ENCODE peak calls at places on chromosomes 3 and 15, in six cellular contexts. W is SK-N-SH, X is H1, A is K562, Y is HepG2, E is GM12878. R is an unnamed sample.

GRCh38 chr3:9721698-9722057 is 9.9 kb upstream of the BRPF1 start:
- DNase-seq in Y (no peak), E (no peak), W (no peak), X (no peak), A (no peak), R (no peak)

GRCh38 chr3:156181509-156181908 is 61.1 kb downstream of the KCNAB1 start:
- DNase-seq in A (no peak), X (no peak), W (no peak), E (no peak), Y (no peak), R (no peak)

GRCh38 chr3:141457624-141458236 is 29.1 kb upstream of the RASA2 start:
- DNase-seq in X (no peak), A (no peak), W (no peak), E (no peak), Y (peak; percentile 75), R (no peak)

GRCh38 chr3:124444075-124444474 is 286.2 kb upstream of the UMPS start:
- DNase-seq in E (no peak), X (no peak), A (no peak), W (no peak), Y (no peak), R (no peak)

GRCh38 chr3:141237701-141238521 is 6.3 kb downstream of the PXYLP1 start:
- DNase-seq in A (no peak), X (no peak), Y (no peak), E (no peak), W (no peak), R (no peak)

GRCh38 chr3:46396129-46396528 is 10.7 kb downstream of the CCR5AS start:
- DNase-seq in X (no peak), A (no peak), W (no peak), Y (no peak), E (peak; percentile 46), R (no peak)

GRCh38 chr3:45367451-45367850 is 20.9 kb upstream of the LARS2 start:
- DNase-seq in A (no peak), Y (no peak), E (no peak), W (no peak), X (no peak), R (peak; percentile 16)

GRCh38 chr3:38543602-38544001 is 47.5 kb downstream of the EXOG start:
- DNase-seq in E (no peak), X (no peak), A (no peak), Y (no peak), W (no peak), R (no peak)

GRCh38 chr3:56054827-56055226 is 413.4 kb downstream of the ERC2 start:
- DNase-seq in X (no peak), A (no peak), Y (no peak), W (no peak), E (no peak), R (no peak)

GRCh38 chr3:169460035-169460434 is 203.5 kb downstream of the MECOM start:
- DNase-seq in W (no peak), X (no peak), E (no peak), Y (no peak), A (no peak), R (no peak)

GRCh38 chr3:41237907-41238306 is 38.6 kb downstream of the CTNNB1 start:
- DNase-seq in X (no peak), Y (no peak), W (no peak), E (no peak), A (no peak), R (no peak)
- TF ChIP-seq CHD2 in X (no peak), Y (no peak), W (no peak), E (no peak), A (no peak), R (no peak)

GRCh38 chr3:29639621-29640290 is 358.9 kb downstream of the RBMS3 start:
- DNase-seq in W (no peak), Y (no peak), X (no peak), A (no peak), E (no peak), R (no peak)

GRCh38 chr3:29643034-29643425 is 362.2 kb downstream of the RBMS3 start:
- DNase-seq in W (peak; percentile 30), E (no peak), A (no peak), X (no peak), Y (no peak), R (no peak)

GRCh38 chr3:29644261-29644660 is 363.4 kb downstream of the RBMS3 start:
- DNase-seq in A (no peak), W (peak; percentile 22), Y (no peak), E (no peak), X (no peak), R (no peak)

GRCh38 chr3:29644956-29645661 is 364.2 kb downstream of the RBMS3 start:
- DNase-seq in X (no peak), Y (no peak), A (no peak), W (no peak), E (no peak), R (no peak)

DNA sequence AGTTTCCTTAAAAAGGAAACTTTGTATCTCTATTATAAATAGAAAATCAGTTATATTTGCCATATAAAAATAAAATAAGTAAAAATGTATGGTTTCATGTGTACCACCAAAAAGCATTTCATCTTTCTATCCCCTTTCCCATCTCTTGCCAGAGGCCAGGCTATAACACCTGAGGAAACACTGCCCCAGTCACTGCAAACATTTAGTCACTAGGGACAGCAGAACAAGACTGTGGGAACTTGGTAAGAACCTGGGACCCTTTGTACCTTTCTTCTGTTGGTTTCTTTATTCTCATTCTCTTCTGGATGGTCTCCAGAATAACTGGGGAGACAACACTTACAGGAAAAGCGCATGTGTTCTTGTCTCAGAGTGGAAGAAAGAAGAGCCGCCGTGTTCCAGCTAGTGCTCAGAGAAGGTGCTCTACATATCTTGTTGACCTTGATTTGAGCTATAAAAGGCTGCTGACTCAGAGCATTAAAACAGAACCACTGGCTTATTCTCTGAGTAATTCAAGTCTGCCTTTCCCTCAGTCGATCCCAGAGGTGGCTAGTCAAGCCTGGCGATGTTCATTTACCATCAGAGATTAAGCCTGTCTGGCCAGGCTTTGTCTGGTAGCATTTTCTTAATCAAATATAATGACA is 361.6 kb downstream of the RBMS3 start:
- DNase-seq in X (no peak), A (no peak), E (no peak), Y (no peak), W (peak; percentile 17), R (no peak)
- TF ChIP-seq EP300 in X (no peak), A (no peak), E (no peak), Y (no peak), W (no peak), R (no peak)

GRCh38 chr3:96865605-96866004 is 51.2 kb downstream of the EPHA6 start:
- DNase-seq in A (no peak), Y (no peak), E (no peak), W (no peak), X (no peak), R (no peak)

DNA sequence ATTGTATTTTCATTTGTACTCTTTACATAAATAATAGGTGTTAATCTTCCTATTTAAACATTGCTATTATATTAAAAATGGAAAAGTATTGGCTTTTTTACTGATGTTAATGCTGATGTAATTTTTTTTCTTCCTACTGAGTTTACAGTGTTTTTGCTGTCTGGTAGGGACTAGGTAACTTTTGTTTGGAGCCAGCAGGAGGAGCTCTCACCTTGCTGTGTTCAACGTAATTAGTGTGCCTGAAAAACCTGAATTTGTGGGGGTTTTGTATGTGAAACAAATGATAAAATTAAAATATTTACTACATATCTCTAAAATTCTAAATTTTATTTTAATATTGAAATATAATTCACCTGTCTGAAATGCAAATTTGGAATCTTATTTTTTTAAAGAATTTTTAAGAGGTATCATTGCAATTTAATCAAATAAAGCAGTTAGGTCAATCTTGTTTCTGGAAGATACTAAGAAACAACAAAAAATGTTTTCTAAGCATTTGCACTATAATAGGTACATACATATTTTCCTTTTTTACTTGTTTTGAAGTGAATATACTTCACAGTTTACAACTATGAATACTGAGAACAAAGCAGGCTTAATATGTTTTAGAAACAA is 48.8 kb downstream of the EPHA6 start:
- DNase-seq in E (no peak), W (peak; percentile 10), A (no peak), X (peak; percentile 51), Y (peak; percentile 28), R (no peak)
- TF ChIP-seq MAX in E (no peak), W (no peak), A (no peak), X (no peak), Y (no peak), R (no peak)

DNA sequence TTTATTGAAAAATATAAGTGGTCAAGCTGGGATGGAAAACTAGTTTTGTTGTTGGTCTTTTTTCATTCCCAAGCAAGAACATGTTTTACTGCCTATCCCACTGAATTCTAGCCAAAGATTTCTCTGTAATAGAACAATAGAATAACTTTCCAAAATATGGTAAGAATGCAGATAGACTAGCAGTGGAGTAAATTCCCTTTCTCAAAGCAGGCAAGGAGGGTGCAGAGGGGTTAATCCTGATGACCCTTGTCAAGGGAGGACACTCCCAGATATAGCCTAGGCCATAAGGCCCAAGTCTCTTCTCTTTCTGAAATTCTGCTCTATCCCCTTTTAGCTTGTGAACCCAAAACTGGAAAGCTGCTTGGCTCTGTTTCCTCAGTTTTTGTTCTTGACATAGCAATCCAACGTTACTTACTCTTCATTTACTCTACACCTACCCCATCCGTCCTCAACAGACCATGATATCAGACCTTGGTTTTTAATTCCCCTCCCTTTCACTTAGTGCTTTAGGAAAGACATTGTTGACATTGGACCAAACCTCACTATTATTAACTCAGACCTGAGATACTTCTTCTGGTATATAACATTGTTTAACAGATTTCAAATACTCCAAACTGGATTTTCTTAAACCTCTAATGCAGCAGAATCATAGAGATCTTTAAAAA is 453.6 kb upstream of the THBS1 start:
- DNase-seq in X (no peak), W (no peak), E (no peak), Y (no peak), A (no peak), R (peak; percentile 38)
- TF ChIP-seq CHD2 in X (no peak), W (no peak), E (no peak), Y (no peak), A (no peak), R (no peak)